ENCODE peak calls at places on chromosomes 2 and 18, in nine cellular contexts. S is astrocyte of the spinal cord, R is AG10803, H is SK-N-SH, F is fibroblast of lung, T is Peyer's patch, K is GM06990, D is dorsolateral prefrontal cortex, I is NB4. O is an unnamed sample.

GRCh38 chr2:109447811-109448210 is 166.0 kb downstream of the SEPTIN10 start:
- DNase-seq in S (no peak), R (no peak), H (peak), F (no peak), T (peak), K (no peak), D (peak), I (no peak), O (no peak)

GRCh38 chr2:240595381-240596079 is 9.0 kb downstream of the CAPN10 start:
- DNase-seq in S (no peak), R (no peak), H (peak), F (peak), T (peak), K (no peak), D (no peak), I (peak), O (no peak)

GRCh38 chr2:23457990-23458689 is 73.2 kb downstream of the KLHL29 start:
- DNase-seq in S (no peak), R (no peak), H (no peak), F (no peak), T (no peak), K (no peak), D (no peak), I (no peak), O (no peak)

GRCh38 chr2:184938221-184938985 is 340.1 kb downstream of the ZNF804A start:
- DNase-seq in S (peak), R (no peak), H (no peak), F (no peak), T (no peak), K (no peak), D (no peak), I (no peak), O (no peak)

GRCh38 chr18:48263913-48264506 is 145.2 kb downstream of the ZBTB7C start:
- DNase-seq in S (no peak), R (no peak), H (peak), F (no peak), T (no peak), K (no peak), D (no peak), I (no peak), O (no peak)

GRCh38 chr2:209519911-209520310 is 96.1 kb downstream of the MAP2 start:
- DNase-seq in S (no peak), R (no peak), H (no peak), F (no peak), T (no peak), K (no peak), D (no peak), I (no peak), O (no peak)

GRCh38 chr18:11323359-11323819 is 174.0 kb upstream of the PIEZO2 start:
- DNase-seq in S (peak), R (peak), H (no peak), F (peak), T (no peak), K (no peak), D (no peak), I (peak), O (no peak)

GRCh38 chr2:69960821-69961220 is 610 bp downstream of the ASPRV1 start:
- DNase-seq in S (no peak), R (no peak), H (no peak), F (no peak), T (peak), K (no peak), D (no peak), I (no peak), O (no peak)

GRCh38 chr2:59301466-59302402 is 1060.6 kb upstream of the FANCL start:
- DNase-seq in S (peak), R (peak), H (peak), F (peak), T (peak), K (no peak), D (peak), I (peak), O (peak)

GRCh38 chr2:70851704-70852103 is 16.1 kb upstream of the CD207 start:
- DNase-seq in S (no peak), R (no peak), H (no peak), F (no peak), T (no peak), K (peak), D (no peak), I (peak), O (no peak)

GRCh38 chr2:238108423-238109201 is 8.5 kb downstream of the ESPNL start:
- DNase-seq in S (no peak), R (no peak), H (peak), F (no peak), T (peak), K (peak), D (no peak), I (peak), O (no peak)

GRCh38 chr18:2002178-2002577 is 569.1 kb downstream of the METTL4 start:
- DNase-seq in S (no peak), R (no peak), H (no peak), F (no peak), T (no peak), K (no peak), D (no peak), I (no peak), O (no peak)

GRCh38 chr2:210224660-210225460 is at the start of gene ACADL:
- DNase-seq in S (peak), R (peak), H (peak), F (peak), T (peak), K (peak), D (peak), I (peak), O (peak)

GRCh38 chr2:240434728-240435456 is 571 bp upstream of the GPC1 start:
- DNase-seq in S (peak), R (peak), H (peak), F (peak), T (peak), K (peak), D (peak), I (no peak), O (peak)

GRCh38 chr2:159891917-159892691 is 94.1 kb upstream of the CD302 start:
- DNase-seq in S (peak), R (peak), H (no peak), F (peak), T (no peak), K (no peak), D (no peak), I (no peak), O (no peak)

GRCh38 chr2:49278141-49278540 is 123.8 kb upstream of the FSHR start:
- DNase-seq in S (no peak), R (no peak), H (no peak), F (no peak), T (no peak), K (no peak), D (no peak), I (no peak), O (no peak)

GRCh38 chr18:75167759-75168211 is 41.2 kb downstream of the PTGR3 start:
- DNase-seq in S (peak), R (no peak), H (no peak), F (peak), T (no peak), K (no peak), D (no peak), I (no peak), O (no peak)

GRCh38 chr18:59478591-59478990 is 119.5 kb upstream of the LMAN1 start:
- DNase-seq in S (peak), R (peak), H (peak), F (peak), T (no peak), K (no peak), D (no peak), I (no peak), O (no peak)

GRCh38 chr2:108182489-108182888 is 57.3 kb upstream of the SULT1C3 start:
- DNase-seq in S (no peak), R (no peak), H (no peak), F (no peak), T (no peak), K (no peak), D (no peak), I (peak), O (no peak)

GRCh38 chr2:55550368-55551102 is 31.0 kb downstream of the CFAP36 start:
- DNase-seq in S (peak), R (peak), H (no peak), F (peak), T (no peak), K (no peak), D (no peak), I (no peak), O (no peak)

GRCh38 chr2:240466579-240467148 is 31.2 kb downstream of the GPC1 start:
- DNase-seq in S (no peak), R (no peak), H (peak), F (no peak), T (no peak), K (no peak), D (no peak), I (no peak), O (peak)

GRCh38 chr2:15107137-15107536 is 454.0 kb downstream of the NBAS start:
- DNase-seq in S (peak), R (peak), H (no peak), F (no peak), T (no peak), K (no peak), D (no peak), I (no peak), O (no peak)

GRCh38 chr2:8676191-8676914 is 5.5 kb upstream of the ID2 start:
- DNase-seq in S (peak), R (peak), H (peak), F (peak), T (peak), K (peak), D (peak), I (no peak), O (no peak)

GRCh38 chr2:44549099-44549471 is 187.3 kb downstream of the CAMKMT start:
- DNase-seq in S (peak), R (peak), H (no peak), F (peak), T (no peak), K (no peak), D (no peak), I (no peak), O (no peak)

GRCh38 chr2:226953206-226953605 is 117.4 kb downstream of the RHBDD1 start:
- DNase-seq in S (no peak), R (peak), H (no peak), F (no peak), T (no peak), K (no peak), D (no peak), I (no peak), O (no peak)

GRCh38 chr18:13233746-13234527 is 15.4 kb downstream of the LDLRAD4 start:
- DNase-seq in S (no peak), R (no peak), H (no peak), F (no peak), T (peak), K (no peak), D (no peak), I (no peak), O (no peak)

GRCh38 chr2:233424028-233424951 is 70.0 kb downstream of the DGKD start:
- DNase-seq in S (no peak), R (no peak), H (no peak), F (no peak), T (peak), K (no peak), D (peak), I (no peak), O (no peak)

GRCh38 chr2:60227014-60227413 is 326.4 kb downstream of the BCL11A start:
- DNase-seq in S (no peak), R (no peak), H (no peak), F (no peak), T (no peak), K (no peak), D (no peak), I (no peak), O (no peak)

GRCh38 chr2:102592601-102593000 is 26.8 kb upstream of the SLC9A2 start:
- DNase-seq in S (no peak), R (no peak), H (no peak), F (peak), T (peak), K (no peak), D (no peak), I (peak), O (no peak)

GRCh38 chr2:96887419-96888081 is 17.7 kb upstream of the SEMA4C start:
- DNase-seq in S (no peak), R (no peak), H (no peak), F (peak), T (no peak), K (no peak), D (peak), I (no peak), O (no peak)

GRCh38 chr2:165469417-165469816 is at the start of gene CSRNP3:
- DNase-seq in S (peak), R (peak), H (peak), F (peak), T (peak), K (no peak), D (peak), I (no peak), O (peak)

GRCh38 chr18:59659486-59660187 is 37.6 kb downstream of the CCBE1 start:
- DNase-seq in S (peak), R (no peak), H (no peak), F (peak), T (no peak), K (no peak), D (no peak), I (no peak), O (no peak)

GRCh38 chr2:114027437-114027836 is 137.5 kb downstream of the ACTR3 start:
- DNase-seq in S (no peak), R (no peak), H (no peak), F (no peak), T (no peak), K (no peak), D (no peak), I (no peak), O (no peak)

GRCh38 chr2:74991977-74992376 is 33.5 kb downstream of the POLE4 start:
- DNase-seq in S (peak), R (peak), H (no peak), F (peak), T (no peak), K (no peak), D (no peak), I (no peak), O (no peak)

GRCh38 chr2:72940786-72941185 is 23.5 kb downstream of the EMX1 start:
- DNase-seq in S (peak), R (peak), H (no peak), F (peak), T (no peak), K (no peak), D (no peak), I (peak), O (no peak)

DNA sequence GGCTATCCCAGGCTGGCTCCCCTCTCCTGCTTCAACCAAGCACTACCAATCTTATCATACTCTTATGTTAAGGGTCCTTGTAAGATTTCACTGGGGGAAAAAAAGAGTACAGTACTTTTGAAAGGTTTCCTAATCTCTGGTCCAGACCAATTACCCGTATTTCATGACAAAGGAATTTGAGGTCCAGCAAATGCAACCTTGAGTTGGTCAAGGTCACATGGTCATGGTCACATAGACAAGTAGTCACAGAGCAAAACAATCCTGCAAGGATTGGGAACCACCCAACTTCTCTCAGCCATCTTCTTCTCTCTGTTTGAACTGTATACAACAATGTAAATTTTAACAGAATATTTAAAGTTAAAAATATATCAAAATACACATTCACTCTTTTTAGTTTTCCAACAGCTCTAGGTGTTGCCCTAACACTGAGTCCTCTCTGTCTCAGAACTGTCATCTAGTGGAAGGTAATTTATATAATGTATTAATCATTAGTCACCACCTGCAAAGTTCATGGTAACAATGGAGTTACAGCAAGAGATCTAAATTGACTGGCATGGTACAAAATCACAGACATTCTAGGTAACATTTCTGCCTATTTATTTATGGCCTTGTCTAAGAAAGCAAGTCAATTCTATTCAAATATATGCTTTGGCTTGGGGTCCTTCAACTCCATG is 21.5 kb downstream of the DTNB start:
- DNase-seq in S (no peak), R (no peak), H (no peak), F (no peak), T (no peak), K (no peak), D (no peak), I (no peak), O (no peak)
- TF ChIP-seq CTCF in S (no peak), R (no peak), H (no peak), F (no peak), T (no peak), K (no peak), D (no peak), I (no peak), O (no peak)

DNA sequence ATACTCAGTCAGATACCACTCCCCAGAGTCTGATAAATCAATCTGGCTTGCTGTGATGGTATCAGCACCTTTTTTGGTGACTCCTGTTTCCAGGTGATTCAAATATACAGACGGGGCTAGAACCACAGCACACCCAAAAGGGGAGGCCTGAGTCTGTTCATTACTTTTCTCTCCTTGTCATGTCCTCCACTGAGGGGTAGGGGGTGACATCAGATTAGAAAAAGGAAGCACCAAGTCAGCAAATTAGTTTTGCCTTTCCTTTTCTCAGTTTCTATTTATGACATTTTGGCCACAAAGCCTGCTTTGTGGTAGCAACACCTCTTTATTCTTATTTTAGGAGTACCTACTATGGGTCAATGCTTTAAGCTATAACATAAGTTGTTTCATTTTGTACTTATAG is 127.4 kb downstream of the CCDC102B start:
- DNase-seq in S (peak), R (peak), H (no peak), F (peak), T (no peak), K (no peak), D (no peak), I (peak), O (no peak)
- TF ChIP-seq CTCF in S (peak), R (peak), H (peak), F (peak), T (no peak), K (peak), D (no peak), I (peak), O (peak)

GRCh38 chr2:241802806-241803318 is 6.1 kb upstream of the NEU4 start:
- DNase-seq in S (no peak), R (no peak), H (peak), F (no peak), T (no peak), K (no peak), D (no peak), I (no peak), O (no peak)

GRCh38 chr2:241802421-241802749 is 6.6 kb upstream of the NEU4 start:
- DNase-seq in S (no peak), R (no peak), H (peak), F (no peak), T (no peak), K (no peak), D (no peak), I (peak), O (no peak)

GRCh38 chr2:241803387-241804325 is 5.3 kb upstream of the NEU4 start:
- DNase-seq in S (peak), R (peak), H (peak), F (peak), T (peak), K (peak), D (peak), I (peak), O (no peak)

GRCh38 chr2:241801611-241802420 is 7.2 kb upstream of the NEU4 start:
- DNase-seq in S (no peak), R (no peak), H (peak), F (no peak), T (no peak), K (peak), D (no peak), I (peak), O (no peak)

GRCh38 chr2:241804326-241805276 is 4.4 kb upstream of the NEU4 start:
- DNase-seq in S (no peak), R (peak), H (peak), F (no peak), T (peak), K (peak), D (peak), I (peak), O (no peak)
- TF ChIP-seq CTCF in S (no peak), R (no peak), H (no peak), F (no peak), T (no peak), K (peak), D (no peak), I (peak), O (no peak)

GRCh38 chr18:71643822-71644221 is 900.3 kb downstream of the CBLN2 start:
- DNase-seq in S (no peak), R (no peak), H (no peak), F (no peak), T (no peak), K (no peak), D (no peak), I (no peak), O (no peak)
- TF ChIP-seq CTCF in S (no peak), R (no peak), H (no peak), F (no peak), T (no peak), K (no peak), D (no peak), I (no peak), O (no peak)

DNA sequence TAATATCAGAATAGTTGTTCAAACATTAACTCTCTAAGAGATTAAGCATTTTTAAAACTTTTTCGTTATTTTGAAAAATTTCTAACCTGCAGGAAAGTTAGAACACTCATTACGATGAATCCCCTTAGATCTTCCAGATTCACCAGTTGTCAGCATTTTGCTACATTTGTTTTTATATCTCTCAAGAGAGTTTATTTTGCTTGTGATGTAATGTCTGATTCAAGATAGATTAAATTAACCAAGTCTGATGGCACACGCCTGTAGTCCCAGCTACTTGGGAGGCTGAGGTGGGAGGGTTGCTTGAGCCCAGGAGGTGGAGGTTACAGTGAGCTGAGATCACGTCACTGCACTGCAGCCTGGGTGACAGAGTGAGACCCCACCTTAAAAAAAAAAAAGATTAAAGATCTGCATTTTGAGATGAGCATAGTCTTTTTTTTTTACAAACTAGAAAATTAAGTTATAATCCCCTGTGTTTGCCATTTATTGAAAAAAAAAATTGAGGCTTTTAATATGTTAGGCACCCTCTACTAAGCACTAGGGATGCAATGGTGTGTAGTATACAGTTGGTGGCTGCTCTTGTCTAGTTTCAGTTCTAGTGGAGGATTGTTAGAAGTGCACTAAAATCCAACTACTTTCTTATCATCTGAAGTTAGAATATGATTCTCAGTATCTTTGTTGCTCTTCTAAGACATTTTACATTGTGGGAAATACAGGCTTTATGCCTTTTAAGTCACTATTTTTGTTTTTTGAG is 20.9 kb downstream of the RAB10 start:
- DNase-seq in S (peak), R (no peak), H (no peak), F (no peak), T (no peak), K (no peak), D (no peak), I (no peak), O (no peak)
- TF ChIP-seq CTCF in S (no peak), R (no peak), H (no peak), F (no peak), T (no peak), K (no peak), D (no peak), I (no peak), O (no peak)